ENCODE peak calls at places on chromosomes 6 and 20, in five cellular contexts. U is mucosa of descending colon, T is neuronal stem cell, H is lower lobe of right lung, G is psoas muscle. L is an unnamed sample.

GRCh38 chr6:38852215-38852614 is 137.1 kb downstream of the DNAH8 start:
- DNase-seq in H (no peak), U (no peak), G (no peak), T (no peak), L (no peak)

GRCh38 chr6:34680802-34681515 is 15.6 kb downstream of the ILRUN start:
- DNase-seq in H (no peak), U (no peak), G (no peak), T (no peak), L (no peak)

GRCh38 chr20:58091810-58092209 is 136.6 kb downstream of the ANKRD60 start:
- DNase-seq in G (no peak), U (no peak), H (no peak), T (no peak), L (peak; percentile 18)

GRCh38 chr6:27295301-27296079 is 16.6 kb downstream of the POM121L2 start:
- DNase-seq in G (no peak), H (no peak), T (no peak), U (no peak), L (peak; percentile 59)

GRCh38 chr6:35727206-35727934 is 9.5 kb upstream of the ARMC12 start:
- DNase-seq in T (no peak), H (peak; percentile 91), U (peak; percentile 88), G (peak; percentile 98), L (peak; percentile 59)

GRCh38 chr6:20117474-20117873 is 94.8 kb downstream of the MBOAT1 start:
- DNase-seq in H (no peak), T (no peak), U (no peak), G (no peak), L (peak; percentile 75)

GRCh38 chr6:166956444-166957086 is at the start of gene RNASET2:
- DNase-seq in H (peak; percentile 99), T (peak; percentile 91), U (peak; percentile 100), G (peak; percentile 99), L (peak; percentile 98)

GRCh38 chr20:20491110-20491783 is 123.3 kb downstream of the INSM1 start:
- DNase-seq in U (no peak), G (no peak), T (no peak), H (no peak), L (no peak)

GRCh38 chr20:60056345-60057122 is 98.3 kb downstream of the CDH26 start:
- DNase-seq in H (no peak), G (no peak), T (no peak), U (no peak), L (no peak)

GRCh38 chr6:119612871-119613515 is 263.4 kb upstream of the MAN1A1 start:
- DNase-seq in U (no peak), H (no peak), G (no peak), T (no peak), L (no peak)

GRCh38 chr20:19631410-19631809 is 126.6 kb upstream of the RIN2 start:
- DNase-seq in H (no peak), U (peak; percentile 40), G (no peak), T (no peak), L (no peak)

GRCh38 chr6:118660218-118660569 is 8.8 kb upstream of the CEP85L start:
- DNase-seq in T (no peak), G (no peak), H (no peak), U (no peak), L (no peak)

GRCh38 chr6:69881322-69882151 is 15.2 kb downstream of the COL19A1 start:
- DNase-seq in H (no peak), T (no peak), G (no peak), U (no peak), L (no peak)

GRCh38 chr6:121867095-121867494 is 431.6 kb downstream of the GJA1 start:
- DNase-seq in G (no peak), T (no peak), H (no peak), U (no peak), L (no peak)

GRCh38 chr20:33653218-33653899 is 8.8 kb upstream of the C20orf144 start:
- DNase-seq in T (peak; percentile 53), U (peak; percentile 71), H (no peak), G (no peak), L (peak; percentile 90)

GRCh38 chr6:1971612-1972011 is 273.8 kb downstream of the GMDS start:
- DNase-seq in U (no peak), H (no peak), T (no peak), G (no peak), L (no peak)

GRCh38 chr6:135540207-135540877 is 42.8 kb upstream of the AHI1 start:
- DNase-seq in U (no peak), T (no peak), H (no peak), G (no peak), L (no peak)

GRCh38 chr6:99349620-99350141 is at the start of gene FAXC:
- DNase-seq in G (peak; percentile 47), H (peak; percentile 73), U (peak; percentile 64), T (peak; percentile 50), L (peak; percentile 47)

GRCh38 chr6:99347804-99348203 is 1.7 kb downstream of the FAXC start:
- DNase-seq in U (no peak), H (no peak), G (no peak), T (no peak), L (no peak)

GRCh38 chr6:99346595-99346994 is 2.9 kb downstream of the FAXC start:
- DNase-seq in U (no peak), G (no peak), H (no peak), T (no peak), L (no peak)

GRCh38 chr6:99348823-99349619 is 453 bp downstream of the FAXC start:
- DNase-seq in G (no peak), U (peak; percentile 30), T (peak; percentile 47), H (no peak), L (no peak)

DNA sequence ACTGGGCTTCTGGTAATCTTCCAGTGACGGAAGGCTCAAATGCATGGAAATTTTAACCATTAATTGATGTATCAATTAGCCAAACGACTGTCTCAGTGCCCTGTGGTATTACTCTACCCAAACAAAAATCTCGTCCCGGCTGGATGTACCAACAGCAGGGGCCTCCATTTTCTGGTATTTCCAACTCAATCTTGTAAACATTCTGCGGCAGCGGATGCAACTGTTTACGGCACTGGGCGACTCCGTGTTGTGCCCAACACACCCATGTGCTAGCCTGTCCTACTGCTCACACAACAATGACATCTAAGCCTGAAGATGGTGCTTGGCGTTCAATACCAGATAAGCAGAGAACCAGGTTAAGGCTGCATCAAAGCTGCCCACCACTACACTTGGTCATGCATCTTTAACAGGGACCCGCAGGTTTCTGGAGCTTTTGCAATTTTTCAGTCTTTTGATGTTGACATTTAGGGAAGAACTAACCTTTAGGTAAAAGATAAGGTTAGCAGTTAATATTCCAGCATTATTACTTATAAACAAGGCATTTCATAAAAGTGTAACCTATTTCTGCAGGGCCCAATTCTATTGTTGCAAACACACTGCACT is 1.2 kb downstream of the FAXC start:
- DNase-seq in G (no peak), U (no peak), H (no peak), T (no peak), L (no peak)
- H3K4me3 ChIP-seq in G (no peak overlapping the region), U (no peak overlapping the region), H (no peak overlapping the region), T (peak overlapping the region; percentile 73), L (no peak overlapping the region)

DNA sequence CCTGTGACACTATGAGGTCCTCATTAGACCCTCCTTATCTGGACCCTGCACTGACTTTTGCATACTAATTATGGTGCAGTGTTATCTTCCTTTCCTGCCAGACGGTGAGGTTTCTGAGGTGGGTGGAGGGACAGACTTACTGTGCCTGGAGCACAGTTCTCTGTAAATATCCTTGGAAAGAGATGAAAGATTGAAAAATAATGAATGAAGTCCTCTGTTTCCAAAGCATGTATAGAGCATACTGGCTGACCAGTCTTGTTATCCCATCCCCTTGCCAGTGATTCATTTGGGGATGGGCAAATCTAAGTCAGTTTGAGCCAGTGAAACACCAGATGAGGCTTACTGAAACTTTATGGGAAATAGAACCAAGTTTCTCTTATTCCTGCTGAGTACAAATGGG is 152.6 kb upstream of the HDDC2 start:
- DNase-seq in T (no peak), G (no peak), H (no peak), U (no peak), L (no peak)
- H3K9me3 ChIP-seq in T (no peaks in the 10 kb centered on the region), G (peaks cover 6% of the 10 kb centered on the region), H (peaks cover 6% of the 10 kb centered on the region), U (peaks cover 12% of the 10 kb centered on the region), L (no peaks in the 10 kb centered on the region)

DNA sequence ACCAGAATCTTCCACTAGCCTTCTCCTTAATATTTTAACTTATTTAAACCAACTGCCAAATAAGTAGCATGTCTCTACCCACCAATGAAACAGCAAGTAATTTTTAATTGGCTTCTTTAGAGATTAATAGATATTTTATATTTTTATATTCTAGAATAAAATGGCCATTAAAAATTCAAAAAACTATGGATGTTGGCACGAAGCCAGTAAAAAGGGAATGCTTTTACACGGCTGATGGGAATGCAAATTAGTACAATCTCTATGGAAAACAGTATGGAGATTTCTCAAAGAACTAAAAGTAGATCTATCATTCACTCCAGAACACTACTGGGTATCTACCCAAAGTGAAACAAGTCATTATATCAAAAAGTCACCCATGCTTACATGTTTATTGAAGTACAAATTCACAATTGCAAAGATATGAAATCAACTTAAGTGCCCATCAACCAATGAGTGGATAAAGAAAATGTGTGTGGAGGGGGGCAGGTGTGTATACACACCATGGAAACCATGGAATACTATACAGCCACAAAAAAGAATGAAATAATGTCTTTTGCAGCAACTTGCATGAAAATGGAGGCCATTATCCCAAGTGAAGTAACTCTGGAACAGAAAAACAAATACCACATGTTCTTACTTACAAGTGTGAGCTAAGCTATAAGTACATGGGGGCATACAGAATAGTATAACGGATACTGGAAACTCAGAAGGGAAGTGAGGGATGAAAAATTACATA is 15.1 kb downstream of the SHPRH start:
- DNase-seq in T (no peak), H (no peak), G (no peak), U (no peak), L (no peak)
- H3K36me3 ChIP-seq in T (peaks cover 20% of the 10 kb centered on the region), H (peaks cover 90% of the 10 kb centered on the region), G (peaks cover 10% of the 10 kb centered on the region), U (no peaks in the 10 kb centered on the region), L (peaks cover 2% of the 10 kb centered on the region)

GRCh38 chr6:7200598-7201443 is 93.1 kb downstream of the RREB1 start:
- DNase-seq in G (no peak), T (no peak), U (peak; percentile 52), H (peak; percentile 85), L (peak; percentile 59)

GRCh38 chr6:7196685-7197283 is 89.0 kb downstream of the RREB1 start:
- DNase-seq in U (no peak), H (no peak), T (no peak), G (no peak), L (no peak)

GRCh38 chr6:7201444-7201731 is 93.6 kb downstream of the RREB1 start:
- DNase-seq in H (no peak), G (no peak), T (no peak), U (no peak), L (no peak)

GRCh38 chr6:7197752-7198151 is 90.0 kb downstream of the RREB1 start:
- DNase-seq in H (no peak), U (no peak), T (no peak), G (no peak), L (no peak)

DNA sequence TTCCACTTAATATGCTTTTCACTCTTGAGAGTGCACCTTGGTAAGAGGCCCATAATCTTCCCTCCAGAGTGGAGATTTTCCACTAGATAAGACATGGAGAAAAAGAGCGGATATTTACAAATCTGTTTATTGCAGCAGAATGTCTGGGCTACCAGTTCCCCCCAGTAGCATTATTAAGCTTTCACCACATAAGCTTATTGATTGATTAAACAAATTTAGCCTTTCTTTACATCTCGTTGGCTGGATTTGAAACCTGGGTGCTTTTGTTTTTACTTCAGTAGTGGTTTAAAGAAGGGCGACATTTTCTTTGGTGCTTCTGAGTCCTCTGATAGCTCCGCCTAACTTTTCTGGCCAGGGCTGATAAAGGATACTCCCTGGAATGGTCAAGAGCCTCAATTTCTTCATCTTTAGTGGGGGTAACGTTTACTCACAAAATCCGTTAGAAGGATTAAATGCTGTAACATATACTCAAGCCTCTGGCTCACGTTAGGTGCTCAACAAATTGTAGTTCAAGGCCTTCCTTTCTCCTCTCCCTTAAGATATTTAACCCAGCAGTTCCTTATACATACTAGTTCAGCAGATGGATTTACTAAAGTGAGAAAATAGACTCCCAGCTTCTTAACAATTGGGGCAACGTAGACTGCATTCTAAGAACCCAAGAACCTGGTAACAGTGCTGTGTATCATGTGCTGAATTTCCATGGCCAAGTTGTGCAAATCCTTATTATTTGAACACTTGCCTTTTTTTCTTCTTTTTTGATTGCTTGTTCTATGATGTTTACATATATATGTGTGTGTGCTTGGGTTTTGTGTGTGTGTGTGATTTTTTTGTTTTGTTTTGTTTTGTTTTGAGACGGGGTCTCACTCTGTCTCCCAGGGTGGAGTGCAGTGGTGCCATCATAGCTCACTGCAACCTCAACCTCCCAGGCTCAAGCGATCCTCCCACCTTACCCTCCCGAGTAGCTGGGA is 91.4 kb downstream of the RREB1 start:
- DNase-seq in T (no peak), H (no peak), U (no peak), G (no peak), L (no peak)
- H3K4me3 ChIP-seq in T (no peak overlapping the region), H (no peak overlapping the region), U (no peak overlapping the region), G (no peak overlapping the region), L (no peak overlapping the region)

L was measured in Caco-2.